ENCODE peak calls at places on chromosomes 11 and 22, in seven cellular contexts. P is T-cell; S is lung microvascular endothelial cell; F is putamen; U is CD8-positive, alpha-beta T cell; T is mesendoderm; X is brain microvascular endothelial cell. A is an unnamed sample.
A peak's percentile ranks its signal among the peaks of the same experiment; 100 is the strongest.

GRCh38 chr22:45212992-45213751 is 27.5 kb downstream of the KIAA0930 start:
- DNase-seq in U (no peak), X (peak; percentile 70), F (no peak), T (no peak), P (no peak), S (no peak), A (no peak)

GRCh38 chr11:75439026-75439425 is 6.0 kb upstream of the KLHL35 start:
- DNase-seq in T (no peak), X (no peak), F (no peak), U (no peak), S (no peak), P (no peak), A (no peak)

GRCh38 chr11:10354389-10354788 is 49.5 kb downstream of the ADM start:
- DNase-seq in T (no peak), F (no peak), S (no peak), P (no peak), X (no peak), U (no peak), A (no peak)

GRCh38 chr22:45531944-45532631 is 29.4 kb downstream of the FBLN1 start:
- DNase-seq in P (no peak), S (no peak), X (no peak), U (no peak), T (no peak), F (no peak), A (no peak)

GRCh38 chr11:1706634-1707400 is 9.8 kb downstream of the KRTAP5-6 start:
- DNase-seq in P (no peak), F (no peak), S (no peak), T (no peak), X (no peak), U (no peak), A (no peak)

GRCh38 chr11:60040109-60040508 is at the start of gene OOSP2:
- DNase-seq in F (no peak), P (no peak), X (no peak), T (peak; percentile 2), S (no peak), U (no peak), A (no peak)

GRCh38 chr11:70233511-70233919 is 30.4 kb downstream of the FADD start:
- DNase-seq in T (no peak), X (peak; percentile 89), F (no peak), S (peak; percentile 20), U (no peak), P (no peak), A (no peak)

GRCh38 chr11:132228756-132229325 is 858.4 kb downstream of the NTM start:
- DNase-seq in S (no peak), X (peak; percentile 76), P (no peak), F (peak; percentile 75), U (no peak), T (peak; percentile 11), A (no peak)

GRCh38 chr22:43616645-43617044 is 195.5 kb downstream of the EFCAB6 start:
- DNase-seq in U (no peak), T (no peak), X (no peak), F (no peak), S (peak; percentile 14), P (no peak), A (no peak)